ENCODE peak calls at places on chromosomes 2 and 18, in six cellular contexts. B is stimulated activated CD4-positive, alpha-beta T cell treated with anti-CD3 and anti-CD28 coated beads, Interleukin-2, amount 100 ng/mL, for 48 hours; L is amygdala; R is adrenal gland; F is B cell; V is AG09319. M is an unnamed sample.

GRCh38 chr2:159032580-159032979 is 64.1 kb downstream of the TANC1 start:
- DNase-seq in F (no peak), L (no peak), B (no peak), V (no peak), R (no peak), M (no peak)

GRCh38 chr2:71813801-71814470 is 333.7 kb downstream of the CYP26B1 start:
- DNase-seq in R (no peak), B (no peak), F (no peak), V (no peak), L (no peak), M (no peak)

GRCh38 chr2:67186871-67187270 is 210.3 kb upstream of the ETAA1 start:
- DNase-seq in F (no peak), R (no peak), B (no peak), L (no peak), V (no peak), M (no peak)

GRCh38 chr2:215609089-215610032 is 173.5 kb upstream of the FN1 start:
- DNase-seq in V (no peak), B (no peak), F (no peak), L (no peak), R (no peak), M (no peak)

GRCh38 chr2:46045888-46046287 is 251.3 kb upstream of the EPAS1 start:
- DNase-seq in R (no peak), F (no peak), V (no peak), L (no peak), B (no peak), M (no peak)

GRCh38 chr2:181348091-181348837 is 108.9 kb upstream of the ITGA4 start:
- DNase-seq in F (peak; percentile 46), B (no peak), V (no peak), R (no peak), L (no peak), M (no peak)

GRCh38 chr2:207115715-207116364 is 49.9 kb downstream of the KLF7 start:
- DNase-seq in L (peak; percentile 44), R (no peak), V (no peak), B (no peak), F (no peak), M (no peak)

GRCh38 chr2:196849895-196850294 is 40.7 kb upstream of the C2orf66 start:
- DNase-seq in R (no peak), V (no peak), L (peak; percentile 1), F (peak; percentile 1), B (no peak), M (peak; percentile 10)

GRCh38 chr2:98480598-98480997 is 35.9 kb downstream of the INPP4A start:
- DNase-seq in L (no peak), B (no peak), R (no peak), V (no peak), F (no peak), M (no peak)

GRCh38 chr2:238176565-238176964 is 17.8 kb downstream of the ERFE start:
- DNase-seq in L (no peak), V (peak; percentile 66), R (no peak), B (no peak), F (no peak), M (no peak)

GRCh38 chr2:139177041-139177440 is 396.9 kb upstream of the NXPH2 start:
- DNase-seq in B (no peak), L (no peak), V (no peak), R (no peak), F (no peak), M (no peak)

GRCh38 chr2:236943841-236944513 is 141.7 kb upstream of the COPS8 start:
- DNase-seq in F (no peak), V (no peak), L (no peak), B (no peak), R (no peak), M (no peak)

GRCh38 chr18:49628993-49629795 is 67.3 kb downstream of the LIPG start:
- DNase-seq in R (no peak), L (peak; percentile 53), B (no peak), V (no peak), F (no peak), M (peak; percentile 72)

GRCh38 chr2:222733470-222733845 is 62.0 kb downstream of the MOGAT1 start:
- DNase-seq in B (no peak), L (no peak), R (no peak), V (no peak), F (no peak), M (no peak)

GRCh38 chr2:128477891-128478290 is 159.2 kb upstream of the HS6ST1 start:
- DNase-seq in L (no peak), R (peak; percentile 1), F (no peak), B (no peak), V (no peak), M (no peak)

GRCh38 chr2:97728091-97728596 is 14.8 kb downstream of the ZAP70 start:
- DNase-seq in V (no peak), L (no peak), R (no peak), F (no peak), B (no peak), M (no peak)

GRCh38 chr2:70181363-70181956 is 9.4 kb downstream of the C2orf42 start:
- DNase-seq in F (peak; percentile 31), L (no peak), B (no peak), R (no peak), V (no peak), M (no peak)

GRCh38 chr18:77161954-77162353 is 29.4 kb upstream of the MBP start:
- DNase-seq in L (no peak), V (no peak), F (no peak), B (no peak), R (no peak), M (no peak)

GRCh38 chr2:241219856-241220356 is 31.4 kb downstream of the ANO7 start:
- DNase-seq in V (no peak), B (no peak), F (no peak), L (no peak), R (no peak), M (no peak)

GRCh38 chr18:62164855-62165487 is 21.9 kb downstream of the PIGN start:
- DNase-seq in F (no peak), B (no peak), L (no peak), V (no peak), R (no peak), M (no peak)

GRCh38 chr2:134386321-134386720 is 132.4 kb downstream of the MGAT5 start:
- DNase-seq in L (no peak), F (no peak), V (no peak), R (no peak), B (no peak), M (no peak)

GRCh38 chr2:121771976-121772742 is 16.7 kb downstream of the TSN start:
- DNase-seq in L (no peak), V (peak; percentile 22), F (no peak), B (no peak), R (no peak), M (no peak)

GRCh38 chr18:5461056-5461455 is 82.7 kb downstream of the EPB41L3 start:
- DNase-seq in V (no peak), F (no peak), L (no peak), B (no peak), R (no peak), M (no peak)

GRCh38 chr2:200367155-200367554 is 60.7 kb downstream of the SPATS2L start:
- DNase-seq in V (no peak), R (peak; percentile 68), F (no peak), B (no peak), L (no peak), M (no peak)

GRCh38 chr2:144666032-144666431 is 146.1 kb upstream of the ZEB2 start:
- DNase-seq in L (no peak), R (no peak), B (no peak), V (no peak), F (no peak), M (no peak)

GRCh38 chr2:67479256-67479655 is 82.1 kb downstream of the ETAA1 start:
- DNase-seq in L (no peak), B (no peak), R (no peak), F (no peak), V (no peak), M (no peak)

GRCh38 chr2:241796209-241796608 is 12.8 kb upstream of the NEU4 start:
- DNase-seq in V (no peak), F (no peak), B (no peak), L (no peak), R (no peak), M (no peak)

GRCh38 chr2:128145651-128146050 is 54.7 kb downstream of the UGGT1 start:
- DNase-seq in B (no peak), F (no peak), L (no peak), V (no peak), R (no peak), M (no peak)

GRCh38 chr2:197306691-197307030 is 3.9 kb downstream of the ANKRD44 start:
- DNase-seq in F (no peak), L (peak; percentile 32), B (no peak), R (peak; percentile 80), V (no peak), M (peak; percentile 60)

GRCh38 chr2:11583203-11583752 is 49.4 kb downstream of the GREB1 start:
- DNase-seq in B (no peak), L (no peak), V (no peak), R (no peak), F (no peak), M (no peak)

GRCh38 chr2:106197878-106198277 is 3.8 kb upstream of the UXS1 start:
- DNase-seq in R (peak; percentile 35), F (no peak), L (no peak), B (no peak), V (peak; percentile 63), M (no peak)